ENCODE peak calls at places on chromosomes 6 and 20, in seven cellular contexts. One of them, this sample, is unnamed.

GRCh38 chr20:41645372-41645771 is 27.2 kb upstream of the CHD6 start:
- DNase-seq in RPMI8226: no peak
- DNase-seq in activated naive CD8-positive, alpha-beta T cell treated with anti-CD3 and anti-CD28 coated beads, Interleukin-2, amount 50 U/mL, for 24 hours: no peak
- DNase-seq in RPMI7951: peak
- DNase-seq in fibroblast of mammary gland: no peak
- DNase-seq in ureter: no peak
- DNase-seq in activated T-cell treated with anti-CD3 and anti-CD28 coated beads for 48 hours: no peak
- DNase-seq in this sample: no peak

GRCh38 chr20:37627060-37627766 is 66.6 kb upstream of the CTNNBL1 start:
- DNase-seq in ureter: no peak
- DNase-seq in RPMI7951: peak
- DNase-seq in activated naive CD8-positive, alpha-beta T cell treated with anti-CD3 and anti-CD28 coated beads, Interleukin-2, amount 50 U/mL, for 24 hours: peak
- DNase-seq in fibroblast of mammary gland: peak
- DNase-seq in RPMI8226: peak
- DNase-seq in activated T-cell treated with anti-CD3 and anti-CD28 coated beads for 48 hours: peak
- DNase-seq in this sample: peak

GRCh38 chr6:118735320-118735719 is 83.9 kb upstream of the CEP85L start:
- DNase-seq in ureter: no peak
- DNase-seq in fibroblast of mammary gland: peak
- DNase-seq in activated naive CD8-positive, alpha-beta T cell treated with anti-CD3 and anti-CD28 coated beads, Interleukin-2, amount 50 U/mL, for 24 hours: no peak
- DNase-seq in activated T-cell treated with anti-CD3 and anti-CD28 coated beads for 48 hours: no peak
- DNase-seq in RPMI8226: no peak
- DNase-seq in RPMI7951: peak
- DNase-seq in this sample: peak

GRCh38 chr20:12970372-12970821 is 38.4 kb upstream of the SPTLC3 start:
- DNase-seq in ureter: no peak
- DNase-seq in fibroblast of mammary gland: peak
- DNase-seq in RPMI8226: peak
- DNase-seq in RPMI7951: peak
- DNase-seq in activated naive CD8-positive, alpha-beta T cell treated with anti-CD3 and anti-CD28 coated beads, Interleukin-2, amount 50 U/mL, for 24 hours: no peak
- DNase-seq in activated T-cell treated with anti-CD3 and anti-CD28 coated beads for 48 hours: no peak
- DNase-seq in this sample: peak

GRCh38 chr6:113414511-113414910 is 442.6 kb upstream of the MARCKS start:
- DNase-seq in fibroblast of mammary gland: peak
- DNase-seq in RPMI7951: peak
- DNase-seq in RPMI8226: no peak
- DNase-seq in activated T-cell treated with anti-CD3 and anti-CD28 coated beads for 48 hours: no peak
- DNase-seq in activated naive CD8-positive, alpha-beta T cell treated with anti-CD3 and anti-CD28 coated beads, Interleukin-2, amount 50 U/mL, for 24 hours: no peak
- DNase-seq in ureter: no peak
- DNase-seq in this sample: peak

GRCh38 chr20:40930561-40930960 is 98.1 kb upstream of the TOP1 start:
- DNase-seq in RPMI8226: no peak
- DNase-seq in fibroblast of mammary gland: peak
- DNase-seq in RPMI7951: peak
- DNase-seq in ureter: no peak
- DNase-seq in activated naive CD8-positive, alpha-beta T cell treated with anti-CD3 and anti-CD28 coated beads, Interleukin-2, amount 50 U/mL, for 24 hours: no peak
- DNase-seq in activated T-cell treated with anti-CD3 and anti-CD28 coated beads for 48 hours: no peak
- DNase-seq in this sample: peak

GRCh38 chr20:59972037-59972801 is 14.0 kb downstream of the CDH26 start:
- DNase-seq in activated naive CD8-positive, alpha-beta T cell treated with anti-CD3 and anti-CD28 coated beads, Interleukin-2, amount 50 U/mL, for 24 hours: no peak
- DNase-seq in RPMI7951: no peak
- DNase-seq in RPMI8226: no peak
- DNase-seq in fibroblast of mammary gland: no peak
- DNase-seq in ureter: no peak
- DNase-seq in activated T-cell treated with anti-CD3 and anti-CD28 coated beads for 48 hours: no peak
- DNase-seq in this sample: no peak

GRCh38 chr6:32973934-32974333 is 5.5 kb downstream of the BRD2 start:
- DNase-seq in activated naive CD8-positive, alpha-beta T cell treated with anti-CD3 and anti-CD28 coated beads, Interleukin-2, amount 50 U/mL, for 24 hours: no peak
- DNase-seq in ureter: no peak
- DNase-seq in fibroblast of mammary gland: peak
- DNase-seq in RPMI8226: peak
- DNase-seq in activated T-cell treated with anti-CD3 and anti-CD28 coated beads for 48 hours: no peak
- DNase-seq in RPMI7951: peak
- DNase-seq in this sample: peak

GRCh38 chr6:126307859-126308258 is 32.1 kb upstream of the CENPW start:
- DNase-seq in ureter: no peak
- DNase-seq in fibroblast of mammary gland: peak
- DNase-seq in RPMI7951: peak
- DNase-seq in activated T-cell treated with anti-CD3 and anti-CD28 coated beads for 48 hours: no peak
- DNase-seq in RPMI8226: no peak
- DNase-seq in activated naive CD8-positive, alpha-beta T cell treated with anti-CD3 and anti-CD28 coated beads, Interleukin-2, amount 50 U/mL, for 24 hours: no peak
- DNase-seq in this sample: peak

GRCh38 chr6:144351741-144352140 is 66.6 kb downstream of the UTRN start:
- DNase-seq in ureter: no peak
- DNase-seq in activated naive CD8-positive, alpha-beta T cell treated with anti-CD3 and anti-CD28 coated beads, Interleukin-2, amount 50 U/mL, for 24 hours: no peak
- DNase-seq in RPMI8226: no peak
- DNase-seq in activated T-cell treated with anti-CD3 and anti-CD28 coated beads for 48 hours: no peak
- DNase-seq in fibroblast of mammary gland: peak
- DNase-seq in RPMI7951: no peak
- DNase-seq in this sample: no peak

GRCh38 chr20:9407805-9408421 is 106.5 kb upstream of the LAMP5 start:
- DNase-seq in fibroblast of mammary gland: peak
- DNase-seq in activated T-cell treated with anti-CD3 and anti-CD28 coated beads for 48 hours: peak
- DNase-seq in ureter: peak
- DNase-seq in RPMI7951: peak
- DNase-seq in RPMI8226: peak
- DNase-seq in activated naive CD8-positive, alpha-beta T cell treated with anti-CD3 and anti-CD28 coated beads, Interleukin-2, amount 50 U/mL, for 24 hours: peak
- DNase-seq in this sample: peak

GRCh38 chr6:64505312-64505711 is 869.7 kb downstream of the PHF3 start:
- DNase-seq in RPMI8226: peak
- DNase-seq in activated T-cell treated with anti-CD3 and anti-CD28 coated beads for 48 hours: no peak
- DNase-seq in fibroblast of mammary gland: peak
- DNase-seq in RPMI7951: no peak
- DNase-seq in ureter: no peak
- DNase-seq in activated naive CD8-positive, alpha-beta T cell treated with anti-CD3 and anti-CD28 coated beads, Interleukin-2, amount 50 U/mL, for 24 hours: peak
- DNase-seq in this sample: no peak

GRCh38 chr6:161476711-161477110 is 202.8 kb upstream of the AGPAT4 start:
- DNase-seq in ureter: no peak
- DNase-seq in RPMI8226: no peak
- DNase-seq in fibroblast of mammary gland: peak
- DNase-seq in RPMI7951: no peak
- DNase-seq in activated T-cell treated with anti-CD3 and anti-CD28 coated beads for 48 hours: no peak
- DNase-seq in activated naive CD8-positive, alpha-beta T cell treated with anti-CD3 and anti-CD28 coated beads, Interleukin-2, amount 50 U/mL, for 24 hours: no peak
- DNase-seq in this sample: peak

GRCh38 chr6:55825402-55826051 is 49.9 kb downstream of the BMP5 start:
- DNase-seq in fibroblast of mammary gland: peak
- DNase-seq in activated T-cell treated with anti-CD3 and anti-CD28 coated beads for 48 hours: no peak
- DNase-seq in ureter: no peak
- DNase-seq in activated naive CD8-positive, alpha-beta T cell treated with anti-CD3 and anti-CD28 coated beads, Interleukin-2, amount 50 U/mL, for 24 hours: no peak
- DNase-seq in RPMI7951: peak
- DNase-seq in RPMI8226: no peak
- DNase-seq in this sample: peak

GRCh38 chr6:170057034-170057734 is 233.7 kb downstream of the DLL1 start:
- DNase-seq in fibroblast of mammary gland: no peak
- DNase-seq in RPMI7951: no peak
- DNase-seq in activated T-cell treated with anti-CD3 and anti-CD28 coated beads for 48 hours: no peak
- DNase-seq in ureter: peak
- DNase-seq in RPMI8226: no peak
- DNase-seq in activated naive CD8-positive, alpha-beta T cell treated with anti-CD3 and anti-CD28 coated beads, Interleukin-2, amount 50 U/mL, for 24 hours: no peak
- DNase-seq in this sample: no peak

GRCh38 chr6:149941583-149942460 is at the start of gene ULBP2:
- DNase-seq in activated T-cell treated with anti-CD3 and anti-CD28 coated beads for 48 hours: peak
- DNase-seq in ureter: peak
- DNase-seq in RPMI8226: no peak
- DNase-seq in fibroblast of mammary gland: peak
- DNase-seq in RPMI7951: peak
- DNase-seq in activated naive CD8-positive, alpha-beta T cell treated with anti-CD3 and anti-CD28 coated beads, Interleukin-2, amount 50 U/mL, for 24 hours: peak
- DNase-seq in this sample: peak

GRCh38 chr6:98769546-98769945 is 64.8 kb upstream of the POU3F2 start:
- DNase-seq in fibroblast of mammary gland: peak
- DNase-seq in activated naive CD8-positive, alpha-beta T cell treated with anti-CD3 and anti-CD28 coated beads, Interleukin-2, amount 50 U/mL, for 24 hours: no peak
- DNase-seq in RPMI8226: peak
- DNase-seq in ureter: no peak
- DNase-seq in RPMI7951: peak
- DNase-seq in activated T-cell treated with anti-CD3 and anti-CD28 coated beads for 48 hours: peak
- DNase-seq in this sample: peak

GRCh38 chr6:152206072-152206818 is 398.8 kb downstream of the ESR1 start:
- DNase-seq in ureter: no peak
- DNase-seq in activated naive CD8-positive, alpha-beta T cell treated with anti-CD3 and anti-CD28 coated beads, Interleukin-2, amount 50 U/mL, for 24 hours: peak
- DNase-seq in RPMI7951: peak
- DNase-seq in RPMI8226: no peak
- DNase-seq in fibroblast of mammary gland: peak
- DNase-seq in activated T-cell treated with anti-CD3 and anti-CD28 coated beads for 48 hours: peak
- DNase-seq in this sample: peak

GRCh38 chr6:10400330-10400729 is 14.5 kb downstream of the TFAP2A start:
- DNase-seq in fibroblast of mammary gland: no peak
- DNase-seq in RPMI7951: peak
- DNase-seq in RPMI8226: no peak
- DNase-seq in ureter: peak
- DNase-seq in activated T-cell treated with anti-CD3 and anti-CD28 coated beads for 48 hours: no peak
- DNase-seq in activated naive CD8-positive, alpha-beta T cell treated with anti-CD3 and anti-CD28 coated beads, Interleukin-2, amount 50 U/mL, for 24 hours: no peak
- DNase-seq in this sample: peak

GRCh38 chr20:34922654-34923381 is 32.8 kb downstream of the GSS start:
- DNase-seq in ureter: no peak
- DNase-seq in RPMI7951: peak
- DNase-seq in RPMI8226: no peak
- DNase-seq in fibroblast of mammary gland: peak
- DNase-seq in activated naive CD8-positive, alpha-beta T cell treated with anti-CD3 and anti-CD28 coated beads, Interleukin-2, amount 50 U/mL, for 24 hours: no peak
- DNase-seq in activated T-cell treated with anti-CD3 and anti-CD28 coated beads for 48 hours: no peak
- DNase-seq in this sample: peak

GRCh38 chr6:68497927-68498326 is 137.2 kb upstream of the ADGRB3 start:
- DNase-seq in fibroblast of mammary gland: peak
- DNase-seq in activated T-cell treated with anti-CD3 and anti-CD28 coated beads for 48 hours: no peak
- DNase-seq in RPMI8226: no peak
- DNase-seq in RPMI7951: no peak
- DNase-seq in ureter: no peak
- DNase-seq in activated naive CD8-positive, alpha-beta T cell treated with anti-CD3 and anti-CD28 coated beads, Interleukin-2, amount 50 U/mL, for 24 hours: no peak
- DNase-seq in this sample: no peak

GRCh38 chr6:146543940-146544661 is 468 bp downstream of the RAB32 start:
- DNase-seq in activated naive CD8-positive, alpha-beta T cell treated with anti-CD3 and anti-CD28 coated beads, Interleukin-2, amount 50 U/mL, for 24 hours: peak
- DNase-seq in fibroblast of mammary gland: peak
- DNase-seq in RPMI7951: peak
- DNase-seq in activated T-cell treated with anti-CD3 and anti-CD28 coated beads for 48 hours: peak
- DNase-seq in ureter: peak
- DNase-seq in RPMI8226: peak
- DNase-seq in this sample: peak

GRCh38 chr6:113967777-113968176 is 3.2 kb downstream of the HDAC2 start:
- DNase-seq in activated T-cell treated with anti-CD3 and anti-CD28 coated beads for 48 hours: no peak
- DNase-seq in fibroblast of mammary gland: no peak
- DNase-seq in ureter: no peak
- DNase-seq in RPMI7951: no peak
- DNase-seq in activated naive CD8-positive, alpha-beta T cell treated with anti-CD3 and anti-CD28 coated beads, Interleukin-2, amount 50 U/mL, for 24 hours: no peak
- DNase-seq in RPMI8226: no peak
- DNase-seq in this sample: no peak

GRCh38 chr6:31769684-31770371 is 7.3 kb downstream of the VWA7 start:
- DNase-seq in RPMI8226: peak
- DNase-seq in fibroblast of mammary gland: peak
- DNase-seq in activated T-cell treated with anti-CD3 and anti-CD28 coated beads for 48 hours: peak
- DNase-seq in ureter: peak
- DNase-seq in activated naive CD8-positive, alpha-beta T cell treated with anti-CD3 and anti-CD28 coated beads, Interleukin-2, amount 50 U/mL, for 24 hours: peak
- DNase-seq in RPMI7951: peak
- DNase-seq in this sample: peak

GRCh38 chr6:168440520-168441433 is at the start of gene SMOC2:
- DNase-seq in activated naive CD8-positive, alpha-beta T cell treated with anti-CD3 and anti-CD28 coated beads, Interleukin-2, amount 50 U/mL, for 24 hours: no peak
- DNase-seq in fibroblast of mammary gland: no peak
- DNase-seq in activated T-cell treated with anti-CD3 and anti-CD28 coated beads for 48 hours: no peak
- DNase-seq in RPMI7951: no peak
- DNase-seq in RPMI8226: no peak
- DNase-seq in ureter: no peak
- DNase-seq in this sample: no peak

GRCh38 chr6:157548635-157549467 is 167.9 kb downstream of the ZDHHC14 start:
- DNase-seq in RPMI8226: no peak
- DNase-seq in ureter: no peak
- DNase-seq in activated T-cell treated with anti-CD3 and anti-CD28 coated beads for 48 hours: no peak
- DNase-seq in RPMI7951: no peak
- DNase-seq in activated naive CD8-positive, alpha-beta T cell treated with anti-CD3 and anti-CD28 coated beads, Interleukin-2, amount 50 U/mL, for 24 hours: no peak
- DNase-seq in fibroblast of mammary gland: no peak
- DNase-seq in this sample: no peak

GRCh38 chr6:35736293-35736894 is 438 bp upstream of the ARMC12 start:
- DNase-seq in ureter: peak
- DNase-seq in activated naive CD8-positive, alpha-beta T cell treated with anti-CD3 and anti-CD28 coated beads, Interleukin-2, amount 50 U/mL, for 24 hours: peak
- DNase-seq in RPMI8226: peak
- DNase-seq in RPMI7951: peak
- DNase-seq in activated T-cell treated with anti-CD3 and anti-CD28 coated beads for 48 hours: peak
- DNase-seq in fibroblast of mammary gland: peak
- DNase-seq in this sample: peak

GRCh38 chr6:31622678-31623077 is 2.2 kb downstream of the PRRC2A start:
- DNase-seq in activated T-cell treated with anti-CD3 and anti-CD28 coated beads for 48 hours: no peak
- DNase-seq in activated naive CD8-positive, alpha-beta T cell treated with anti-CD3 and anti-CD28 coated beads, Interleukin-2, amount 50 U/mL, for 24 hours: no peak
- DNase-seq in RPMI8226: no peak
- DNase-seq in fibroblast of mammary gland: no peak
- DNase-seq in RPMI7951: no peak
- DNase-seq in ureter: peak
- DNase-seq in this sample: no peak

GRCh38 chr20:3167738-3168078 is 5.6 kb downstream of the LZTS3 start:
- DNase-seq in fibroblast of mammary gland: no peak
- DNase-seq in activated T-cell treated with anti-CD3 and anti-CD28 coated beads for 48 hours: no peak
- DNase-seq in RPMI8226: no peak
- DNase-seq in activated naive CD8-positive, alpha-beta T cell treated with anti-CD3 and anti-CD28 coated beads, Interleukin-2, amount 50 U/mL, for 24 hours: no peak
- DNase-seq in ureter: no peak
- DNase-seq in RPMI7951: no peak
- DNase-seq in this sample: no peak

GRCh38 chr6:11315743-11316437 is 83.4 kb upstream of the NEDD9 start:
- DNase-seq in fibroblast of mammary gland: peak
- DNase-seq in ureter: no peak
- DNase-seq in activated naive CD8-positive, alpha-beta T cell treated with anti-CD3 and anti-CD28 coated beads, Interleukin-2, amount 50 U/mL, for 24 hours: no peak
- DNase-seq in RPMI7951: peak
- DNase-seq in RPMI8226: no peak
- DNase-seq in activated T-cell treated with anti-CD3 and anti-CD28 coated beads for 48 hours: no peak
- DNase-seq in this sample: peak

GRCh38 chr6:55675936-55676335 is 96.9 kb upstream of the HMGCLL1 start:
- DNase-seq in RPMI8226: no peak
- DNase-seq in activated naive CD8-positive, alpha-beta T cell treated with anti-CD3 and anti-CD28 coated beads, Interleukin-2, amount 50 U/mL, for 24 hours: no peak
- DNase-seq in ureter: no peak
- DNase-seq in activated T-cell treated with anti-CD3 and anti-CD28 coated beads for 48 hours: no peak
- DNase-seq in RPMI7951: no peak
- DNase-seq in fibroblast of mammary gland: no peak
- DNase-seq in this sample: no peak

GRCh38 chr6:116221931-116222330 is 31.9 kb downstream of the TSPYL4 start:
- DNase-seq in activated T-cell treated with anti-CD3 and anti-CD28 coated beads for 48 hours: no peak
- DNase-seq in RPMI8226: no peak
- DNase-seq in ureter: no peak
- DNase-seq in RPMI7951: no peak
- DNase-seq in activated naive CD8-positive, alpha-beta T cell treated with anti-CD3 and anti-CD28 coated beads, Interleukin-2, amount 50 U/mL, for 24 hours: no peak
- DNase-seq in fibroblast of mammary gland: no peak
- DNase-seq in this sample: peak

This sample was measured in EH.